ENCODE peak calls at places on chromosomes 7 and 10, in ten cellular contexts. One of them, this sample, is unnamed.

GRCh38 chr10:132457328-132458070 is 60.5 kb downstream of the PWWP2B start:
- DNase-seq in NCI-H1105 treated with DMSO at 0.1 percent for 48 hours: no peak
- DNase-seq in progenitor cell of endocrine pancreas: no peak
- DNase-seq in CD4-positive, alpha-beta T cell: no peak
- DNase-seq in EH: no peak
- DNase-seq in NCI-H1092: no peak
- DNase-seq in Calu3: no peak
- DNase-seq in dorsolateral prefrontal cortex: no peak
- DNase-seq in Caco-2: no peak
- DNase-seq in skeletal muscle cell: no peak
- DNase-seq in this sample: no peak

GRCh38 chr7:81299272-81299671 is 380.4 kb upstream of the SEMA3C start:
- DNase-seq in NCI-H1105 treated with DMSO at 0.1 percent for 48 hours: no peak
- DNase-seq in progenitor cell of endocrine pancreas: no peak
- DNase-seq in CD4-positive, alpha-beta T cell: no peak
- DNase-seq in EH: peak; percentile 97
- DNase-seq in NCI-H1092: no peak
- DNase-seq in Calu3: peak; percentile 25
- DNase-seq in dorsolateral prefrontal cortex: no peak
- DNase-seq in Caco-2: no peak
- DNase-seq in skeletal muscle cell: peak; percentile 96
- DNase-seq in this sample: peak; percentile 98

GRCh38 chr10:108064856-108065255 is 900.4 kb upstream of the SORCS1 start:
- DNase-seq in NCI-H1105 treated with DMSO at 0.1 percent for 48 hours: peak; percentile 18
- DNase-seq in progenitor cell of endocrine pancreas: no peak
- DNase-seq in CD4-positive, alpha-beta T cell: no peak
- DNase-seq in EH: no peak
- DNase-seq in NCI-H1092: no peak
- DNase-seq in Calu3: no peak
- DNase-seq in dorsolateral prefrontal cortex: no peak
- DNase-seq in Caco-2: no peak
- DNase-seq in skeletal muscle cell: no peak
- DNase-seq in this sample: no peak

GRCh38 chr10:86583983-86584382 is 62.4 kb upstream of the WAPL start:
- DNase-seq in NCI-H1105 treated with DMSO at 0.1 percent for 48 hours: no peak
- DNase-seq in progenitor cell of endocrine pancreas: no peak
- DNase-seq in CD4-positive, alpha-beta T cell: no peak
- DNase-seq in EH: no peak
- DNase-seq in NCI-H1092: no peak
- DNase-seq in Calu3: no peak
- DNase-seq in dorsolateral prefrontal cortex: no peak
- DNase-seq in Caco-2: peak; percentile 46
- DNase-seq in skeletal muscle cell: no peak
- DNase-seq in this sample: no peak

GRCh38 chr10:115092555-115093285 is 445 bp upstream of the ATRNL1 start:
- DNase-seq in NCI-H1105 treated with DMSO at 0.1 percent for 48 hours: peak; percentile 65
- DNase-seq in progenitor cell of endocrine pancreas: peak; percentile 31
- DNase-seq in CD4-positive, alpha-beta T cell: no peak
- DNase-seq in EH: peak; percentile 37
- DNase-seq in NCI-H1092: peak; percentile 44
- DNase-seq in Calu3: peak; percentile 29
- DNase-seq in dorsolateral prefrontal cortex: peak; percentile 48
- DNase-seq in Caco-2: no peak
- DNase-seq in skeletal muscle cell: no peak
- DNase-seq in this sample: peak; percentile 77

GRCh38 chr7:73702226-73702625 is 17.2 kb downstream of the STX1A start:
- DNase-seq in NCI-H1105 treated with DMSO at 0.1 percent for 48 hours: no peak
- DNase-seq in progenitor cell of endocrine pancreas: no peak
- DNase-seq in CD4-positive, alpha-beta T cell: no peak
- DNase-seq in EH: no peak
- DNase-seq in NCI-H1092: no peak
- DNase-seq in Calu3: no peak
- DNase-seq in dorsolateral prefrontal cortex: no peak
- DNase-seq in Caco-2: no peak
- DNase-seq in skeletal muscle cell: no peak
- DNase-seq in this sample: no peak

GRCh38 chr10:15395912-15396311 is 24.8 kb upstream of the FAM171A1 start:
- DNase-seq in NCI-H1105 treated with DMSO at 0.1 percent for 48 hours: no peak
- DNase-seq in progenitor cell of endocrine pancreas: no peak
- DNase-seq in CD4-positive, alpha-beta T cell: no peak
- DNase-seq in EH: no peak
- DNase-seq in NCI-H1092: no peak
- DNase-seq in Calu3: no peak
- DNase-seq in dorsolateral prefrontal cortex: no peak
- DNase-seq in Caco-2: no peak
- DNase-seq in skeletal muscle cell: no peak
- DNase-seq in this sample: no peak

GRCh38 chr10:72013202-72013945 is 49.2 kb downstream of the CHST3 start:
- DNase-seq in NCI-H1105 treated with DMSO at 0.1 percent for 48 hours: no peak
- DNase-seq in progenitor cell of endocrine pancreas: no peak
- DNase-seq in CD4-positive, alpha-beta T cell: no peak
- DNase-seq in EH: no peak
- DNase-seq in NCI-H1092: no peak
- DNase-seq in Calu3: no peak
- DNase-seq in dorsolateral prefrontal cortex: no peak
- DNase-seq in Caco-2: no peak
- DNase-seq in skeletal muscle cell: no peak
- DNase-seq in this sample: no peak

GRCh38 chr10:17547026-17547425 is 70.1 kb downstream of the HACD1 start:
- DNase-seq in NCI-H1105 treated with DMSO at 0.1 percent for 48 hours: no peak
- DNase-seq in progenitor cell of endocrine pancreas: no peak
- DNase-seq in CD4-positive, alpha-beta T cell: no peak
- DNase-seq in EH: peak; percentile 18
- DNase-seq in NCI-H1092: no peak
- DNase-seq in Calu3: no peak
- DNase-seq in dorsolateral prefrontal cortex: no peak
- DNase-seq in Caco-2: no peak
- DNase-seq in skeletal muscle cell: no peak
- DNase-seq in this sample: no peak

This sample was measured in mesenchymal stem cell.